ENCODE peak calls at places on chromosome 12, in five cellular contexts. S is body of pancreas, G is right lobe of liver, L is IMR-90, D is keratinocyte. R is an unnamed sample.

GRCh38 chr12:28933176-28933575 is 215.9 kb upstream of the FAR2 start:
- DNase-seq in G (no peak), S (no peak), D (no peak), L (no peak), R (no peak)

GRCh38 chr12:129110575-129110974 is 257.3 kb downstream of the GLT1D1 start:
- DNase-seq in S (no peak), G (no peak), L (no peak), D (no peak), R (no peak)

GRCh38 chr12:25875661-25876060 is 82.8 kb upstream of the RASSF8 start:
- DNase-seq in S (no peak), G (no peak), L (no peak), D (no peak), R (no peak)

GRCh38 chr12:107660861-107661415 is 24.7 kb upstream of the PWP1 start:
- DNase-seq in D (no peak), S (no peak), L (no peak), G (no peak), R (no peak)

GRCh38 chr12:5576011-5576410 is 144.1 kb downstream of the NTF3 start:
- DNase-seq in G (no peak), L (no peak), S (no peak), D (no peak), R (no peak)

GRCh38 chr12:106851306-106851705 is 76.8 kb downstream of the RIC8B start:
- DNase-seq in S (no peak), L (no peak), G (no peak), D (no peak), R (no peak)

GRCh38 chr12:114625294-114625851 is 58.6 kb downstream of the TBX3 start:
- DNase-seq in D (peak; percentile 17), S (peak; percentile 50), L (peak; percentile 72), G (peak; percentile 50), R (no peak)

GRCh38 chr12:12323606-12324005 is 26.4 kb downstream of the MANSC1 start:
- DNase-seq in G (no peak), D (no peak), L (peak; percentile 45), S (no peak), R (no peak)

GRCh38 chr12:62516932-62517331 is 50.3 kb downstream of the MON2 start:
- DNase-seq in D (no peak), S (no peak), G (no peak), L (no peak), R (no peak)

GRCh38 chr12:72010365-72010764 is 71.7 kb downstream of the TPH2 start:
- DNase-seq in G (no peak), S (no peak), D (no peak), L (peak; percentile 54), R (no peak)

GRCh38 chr12:96141216-96141944 is 52.8 kb upstream of the ELK3 start:
- DNase-seq in L (peak; percentile 71), S (no peak), D (no peak), G (no peak), R (no peak)

GRCh38 chr12:54598966-54599365 is 10.5 kb upstream of the PPP1R1A start:
- DNase-seq in L (no peak), G (no peak), S (no peak), D (no peak), R (no peak)

GRCh38 chr12:79426121-79426520 is 264.6 kb downstream of the PAWR start:
- DNase-seq in S (no peak), L (no peak), G (no peak), D (no peak), R (no peak)

GRCh38 chr12:68178184-68178583 is 18.6 kb upstream of the IFNG start:
- DNase-seq in S (no peak), G (no peak), D (no peak), L (no peak), R (no peak)

GRCh38 chr12:45244561-45245348 is 28.9 kb downstream of the ANO6 start:
- DNase-seq in S (no peak), L (peak; percentile 66), D (no peak), G (no peak), R (peak; percentile 41)

GRCh38 chr12:131854861-131855476 is 26.8 kb downstream of the MMP17 start:
- DNase-seq in G (no peak), D (no peak), S (no peak), L (no peak), R (no peak)

DNA sequence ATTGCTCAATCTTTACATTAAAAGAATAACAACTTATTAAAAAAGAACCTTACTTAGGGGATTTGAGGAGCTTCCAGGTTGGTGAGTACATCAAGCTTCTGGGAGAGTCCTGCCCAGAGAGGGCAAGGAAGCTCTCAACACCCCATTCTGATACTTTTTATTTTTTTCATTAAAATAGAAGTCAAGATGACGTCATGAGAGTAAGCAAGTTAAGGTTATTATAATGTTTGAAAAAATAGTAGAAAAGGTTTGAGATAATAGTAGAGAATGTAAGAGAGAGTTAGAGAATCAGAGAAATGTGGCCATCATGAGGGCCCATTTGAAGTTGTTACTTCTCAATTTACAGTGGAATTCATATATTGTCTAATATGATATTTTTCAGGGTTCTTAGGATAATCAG is 221.0 kb upstream of the SLC16A7 start:
- DNase-seq in L (no peak), D (no peak), G (no peak), S (no peak), R (no peak)
- H3K4me3 ChIP-seq in L (no peak overlapping the region), D (no peak overlapping the region), G (no peak overlapping the region), S (no peak overlapping the region), R (no peak overlapping the region)

GRCh38 chr12:92505373-92506340 is 197.1 kb upstream of the PLEKHG7 start:
- DNase-seq in D (no peak), S (peak; percentile 59), G (peak; percentile 60), L (peak; percentile 50), R (peak; percentile 69)

GRCh38 chr12:92503029-92503931 is 199.5 kb upstream of the PLEKHG7 start:
- DNase-seq in L (no peak), S (peak; percentile 52), D (no peak), G (no peak), R (peak; percentile 79)

GRCh38 chr12:92503977-92504966 is 198.5 kb upstream of the PLEKHG7 start:
- DNase-seq in G (peak; percentile 88), S (peak; percentile 79), D (no peak), L (no peak), R (no peak)

GRCh38 chr12:92506460-92506859 is 196.3 kb upstream of the PLEKHG7 start:
- DNase-seq in L (no peak), D (no peak), S (peak; percentile 24), G (no peak), R (no peak)

DNA sequence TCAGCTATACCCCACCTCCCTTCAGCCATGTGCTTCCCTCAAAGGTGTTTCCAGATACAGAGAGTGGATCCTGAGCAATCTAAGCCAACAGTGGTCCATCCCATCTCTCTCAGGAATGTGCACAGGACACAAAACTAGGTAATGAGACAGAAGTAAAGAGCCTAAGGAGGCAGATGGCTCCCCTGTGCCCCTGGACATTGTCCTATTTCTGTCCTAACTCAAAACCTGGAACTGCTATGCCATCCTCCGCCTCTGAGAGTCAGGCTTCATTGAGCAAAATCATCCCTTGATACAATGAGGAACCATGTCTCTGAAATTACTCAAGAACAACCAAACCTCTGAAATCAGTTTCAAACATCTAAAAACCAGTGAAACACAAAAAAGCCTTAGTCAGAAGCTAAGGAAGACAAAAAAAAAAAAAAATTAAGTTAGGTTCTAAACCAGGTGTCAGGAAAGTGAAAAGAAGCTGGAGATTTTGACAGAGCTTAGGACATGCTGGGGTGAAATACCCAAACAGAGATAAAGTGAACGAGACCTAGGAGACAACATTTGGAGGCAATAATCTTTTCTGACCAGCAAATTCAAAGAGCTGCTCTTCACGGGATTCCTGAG is 200.3 kb upstream of the PLEKHG7 start:
- DNase-seq in L (no peak), G (no peak), D (no peak), S (peak; percentile 45), R (no peak)
- TF ChIP-seq CTCF in L (no peak), G (peak; percentile 63), D (peak; percentile 9), S (peak; percentile 58), R (peak; percentile 56)

GRCh38 chr12:116713529-116713928 is 24.3 kb downstream of the SPRING1 start:
- DNase-seq in L (no peak), G (no peak), S (no peak), D (no peak), R (no peak)

GRCh38 chr12:116717466-116718457 is 20.1 kb downstream of the SPRING1 start:
- DNase-seq in L (peak; percentile 56), G (no peak), S (peak; percentile 32), D (no peak), R (no peak)

GRCh38 chr12:116712458-116713303 is 25.2 kb downstream of the SPRING1 start:
- DNase-seq in D (peak; percentile 21), L (no peak), G (no peak), S (no peak), R (no peak)

GRCh38 chr12:116710367-116710766 is 27.5 kb downstream of the SPRING1 start:
- DNase-seq in D (no peak), S (no peak), L (no peak), G (no peak), R (no peak)

GRCh38 chr12:116714175-116714574 is 23.7 kb downstream of the SPRING1 start:
- DNase-seq in D (no peak), L (no peak), S (no peak), G (no peak), R (no peak)
- H3K36me3 ChIP-seq in D (peaks cover 3% of the 10 kb centered on the region), L (peaks cover 4% of the 10 kb centered on the region), S (peaks cover 2% of the 10 kb centered on the region), G (peaks cover 10% of the 10 kb centered on the region), R (peaks cover 12% of the 10 kb centered on the region)

DNA sequence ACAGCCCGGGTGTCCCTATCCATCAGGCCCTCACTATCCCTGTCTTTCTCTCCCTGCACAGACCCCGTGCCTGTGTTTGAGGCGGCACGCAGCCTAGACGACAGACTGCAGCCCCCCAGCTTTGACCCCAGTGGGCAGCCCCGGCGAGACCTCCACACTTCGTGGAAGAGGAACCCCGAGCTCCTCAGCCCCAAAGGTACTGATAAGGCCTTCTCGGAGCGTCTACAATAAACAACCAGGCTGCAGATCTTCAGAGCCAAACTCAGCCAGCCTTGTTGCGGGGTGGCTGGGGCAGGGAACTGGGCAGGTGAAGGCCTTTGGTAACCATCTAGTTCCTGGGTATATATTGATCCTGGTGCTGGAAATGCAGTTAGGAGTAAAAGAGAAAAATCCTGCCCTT is 77.5 kb downstream of the PHETA1 start:
- DNase-seq in D (no peak), S (no peak), G (no peak), L (no peak), R (no peak)
- H3K4me3 ChIP-seq in D (no peak overlapping the region), S (no peak overlapping the region), G (no peak overlapping the region), L (no peak overlapping the region), R (no peak overlapping the region)

DNA sequence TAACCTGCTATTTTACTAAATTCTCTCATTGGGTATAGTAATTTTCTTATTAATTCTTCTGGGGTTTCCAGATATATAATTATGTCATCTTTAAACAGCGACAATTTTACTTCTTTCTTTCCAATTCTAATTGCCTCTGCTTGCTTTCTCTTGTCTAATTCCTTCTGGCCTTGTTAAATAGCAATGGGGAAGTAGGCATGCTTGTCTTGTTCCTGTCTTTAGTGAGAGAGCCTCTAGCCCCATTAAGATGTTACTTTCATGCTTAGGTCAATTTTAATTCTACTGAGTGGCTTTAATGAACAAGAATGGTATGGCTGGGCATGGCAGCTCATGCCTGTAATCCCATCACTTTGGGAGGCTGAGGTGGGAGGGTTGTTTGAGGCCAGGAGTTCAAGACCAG is 31.7 kb downstream of the LRTM2 start:
- DNase-seq in D (no peak), S (no peak), L (no peak), G (no peak), R (no peak)
- TF ChIP-seq CTCF in D (no peak), S (no peak), L (no peak), G (no peak), R (no peak)

GRCh38 chr12:122050706-122051105 is 27.9 kb upstream of the MLXIP start:
- DNase-seq in G (no peak), L (no peak), S (no peak), D (no peak), R (no peak)
- H3K36me3 ChIP-seq in G (no peaks in the 10 kb centered on the region), L (peaks cover 5% of the 10 kb centered on the region), S (no peaks in the 10 kb centered on the region), D (peaks cover 28% of the 10 kb centered on the region), R (peaks cover 2% of the 10 kb centered on the region)